ENCODE peak calls at places on chromosomes 4 and X, in six cellular contexts. P, E, M, J, A and Q are unnamed samples.

GRCh38 chr4:154643493-154643892 is 31.0 kb upstream of the FGG start:
- DNase-seq in P (no peak), E (no peak), M (no peak), J (no peak), A (no peak), Q (no peak)

GRCh38 chr4:10089346-10089745 is 27.3 kb downstream of the WDR1 start:
- DNase-seq in P (no peak), E (no peak), M (no peak), J (peak), A (no peak), Q (peak)

GRCh38 chr4:21901281-21901680 is 47.3 kb downstream of the KCNIP4 start:
- DNase-seq in P (no peak), E (no peak), M (no peak), J (no peak), A (no peak), Q (no peak)

GRCh38 chr4:174365018-174365587 is 81.4 kb downstream of the CEP44 start:
- DNase-seq in P (peak), E (peak), M (peak), J (no peak), A (peak), Q (no peak)

GRCh38 chr4:136383126-136383525 is 1149.2 kb downstream of the PCDH18 start:
- DNase-seq in P (no peak), E (no peak), M (no peak), J (no peak), A (no peak), Q (no peak)

GRCh38 chr4:123579961-123580360 is 183.4 kb downstream of the SPRY1 start:
- DNase-seq in P (no peak), E (no peak), M (no peak), J (no peak), A (no peak), Q (no peak)

GRCh38 chrX:40539214-40540142 is 41.3 kb upstream of the ATP6AP2 start:
- DNase-seq in P (peak), E (peak), M (peak), J (peak), A (no peak), Q (peak)

GRCh38 chrX:100643943-100644587 is at the start of gene SRPX2:
- DNase-seq in P (no peak), E (peak), M (no peak), J (peak), A (no peak), Q (no peak)

GRCh38 chr4:152172146-152172545 is 363.7 kb downstream of the FBXW7 start:
- DNase-seq in P (no peak), E (no peak), M (no peak), J (no peak), A (no peak), Q (no peak)

GRCh38 chrX:15989716-15990115 is 133.6 kb upstream of the GRPR start:
- DNase-seq in P (no peak), E (no peak), M (no peak), J (no peak), A (no peak), Q (no peak)

GRCh38 chr4:23763559-23763958 is 126.3 kb downstream of the PPARGC1A start:
- DNase-seq in P (no peak), E (no peak), M (no peak), J (no peak), A (no peak), Q (no peak)

GRCh38 chr4:145816091-145816490 is 122.5 kb downstream of the ZNF827 start:
- DNase-seq in P (no peak), E (no peak), M (no peak), J (no peak), A (no peak), Q (no peak)